ENCODE peak calls at places on chromosomes 2 and 18, in four cellular contexts. K, T, J and O are unnamed samples.

GRCh38 chr2:240387669-240388358 is 47.6 kb upstream of the GPC1 start:
- DNase-seq in T (no peak), K (peak), J (peak), O (no peak)

GRCh38 chr2:3692375-3692774 is 11.0 kb upstream of the DCDC2C start:
- DNase-seq in J (peak), T (no peak), K (peak), O (no peak)

GRCh38 chr2:102340778-102341177 is 14.8 kb upstream of the IL18R1 start:
- DNase-seq in K (no peak), T (no peak), J (no peak), O (peak)

GRCh38 chr2:190791983-190792575 is 88.5 kb upstream of the GLS start:
- DNase-seq in K (peak), T (no peak), J (peak), O (no peak)

GRCh38 chr2:7430869-7431641 is 513.8 kb downstream of the RNF144A start:
- DNase-seq in K (no peak), T (no peak), J (no peak), O (no peak)

GRCh38 chr18:75526038-75526437 is 98.5 kb upstream of the SMIM21 start:
- DNase-seq in J (no peak), K (no peak), T (no peak), O (no peak)

GRCh38 chr2:28628506-28628905 is 123.1 kb upstream of the PPP1CB start:
- DNase-seq in K (no peak), J (no peak), T (no peak), O (no peak)

GRCh38 chr2:11385222-11385621 is 40.8 kb upstream of the ROCK2 start:
- DNase-seq in T (no peak), J (no peak), K (no peak), O (no peak)

GRCh38 chr2:219331560-219332213 is 857 bp downstream of the RESP18 start:
- DNase-seq in J (no peak), T (no peak), K (peak), O (no peak)

GRCh38 chr2:19649107-19649506 is 252.7 kb downstream of the TTC32 start:
- DNase-seq in K (peak), J (no peak), T (no peak), O (no peak)

GRCh38 chr2:9473308-9473984 is 905 bp upstream of the IAH1 start:
- DNase-seq in K (peak), J (peak), T (no peak), O (no peak)

GRCh38 chr2:230865324-230865765 is 603 bp downstream of the ITM2C start:
- DNase-seq in T (no peak), J (no peak), K (peak), O (no peak)

GRCh38 chr2:42047488-42048317 is at the start of gene PKDCC:
- DNase-seq in K (peak), J (peak), T (no peak), O (no peak)

GRCh38 chr2:65315042-65315441 is 87.4 kb downstream of the ACTR2 start:
- DNase-seq in T (no peak), J (no peak), K (peak), O (no peak)

GRCh38 chr2:26846881-26847662 is 860 bp upstream of the DPYSL5 start:
- DNase-seq in J (no peak), K (no peak), T (no peak), O (no peak)

GRCh38 chr2:3639653-3640052 is 18.3 kb upstream of the ALLC start:
- DNase-seq in T (no peak), K (no peak), J (no peak), O (no peak)

GRCh38 chr2:64780041-64780440 is 126.3 kb upstream of the SERTAD2 start:
- DNase-seq in K (peak), T (no peak), J (no peak), O (no peak)

GRCh38 chr2:44188696-44189095 is 20.0 kb downstream of the PPM1B start:
- DNase-seq in J (no peak), T (no peak), K (no peak), O (no peak)

GRCh38 chr2:108536133-108536780 is 2.0 kb downstream of the LIMS1 start:
- DNase-seq in T (no peak), K (peak), J (peak), O (no peak)

GRCh38 chr2:182732736-182733135 is 16.7 kb downstream of the DNAJC10 start:
- DNase-seq in J (no peak), K (no peak), T (no peak), O (no peak)

GRCh38 chr2:240604291-240604938 is 17.9 kb downstream of the CAPN10 start:
- DNase-seq in K (peak), T (no peak), J (peak), O (peak)

GRCh38 chr2:119202610-119203351 is 20.9 kb upstream of the STEAP3 start:
- DNase-seq in J (peak), T (no peak), K (no peak), O (no peak)